ENCODE peak calls at places on chromosome 7, in ten cellular contexts. K, T, Q, V, X, F, Z, J, I and R are unnamed samples.
A peak's percentile ranks its signal among the peaks of the same experiment; 100 is the strongest.

GRCh38 chr7:124152859-124153692 is 120.2 kb upstream of the TMEM229A start:
- DNase-seq in K (no peak), T (no peak), Q (no peak), V (no peak), X (no peak), F (no peak), Z (peak; percentile 42), J (peak; percentile 56), I (no peak), R (no peak)

GRCh38 chr7:128129224-128129864 is 98.1 kb upstream of the LRRC4 start:
- DNase-seq in K (no peak), T (no peak), Q (no peak), V (no peak), X (no peak), F (no peak), Z (no peak), J (peak; percentile 65), I (no peak), R (no peak)

GRCh38 chr7:94183289-94183749 is 179.2 kb upstream of the BET1 start:
- DNase-seq in K (no peak), T (no peak), Q (peak; percentile 29), V (no peak), X (peak; percentile 79), F (no peak), Z (no peak), J (no peak), I (no peak), R (peak; percentile 38)

GRCh38 chr7:158887594-158887993 is 31.2 kb downstream of the DYNC2I1 start:
- DNase-seq in K (no peak), T (no peak), Q (no peak), V (no peak), X (peak; percentile 49), F (no peak), Z (no peak), J (no peak), I (no peak), R (no peak)

GRCh38 chr7:127935847-127936376 is 95.3 kb downstream of the LRRC4 start:
- DNase-seq in K (no peak), T (no peak), Q (no peak), V (no peak), X (no peak), F (no peak), Z (peak; percentile 96), J (no peak), I (no peak), R (no peak)

GRCh38 chr7:142440219-142441073 is 182.6 kb upstream of the PRSS58 start:
- DNase-seq in K (no peak), T (no peak), Q (no peak), V (no peak), X (peak; percentile 74), F (no peak), Z (no peak), J (peak; percentile 19), I (no peak), R (no peak)

GRCh38 chr7:127793582-127793981 is 141.6 kb downstream of the SND1 start:
- DNase-seq in K (no peak), T (no peak), Q (no peak), V (no peak), X (no peak), F (no peak), Z (no peak), J (no peak), I (no peak), R (no peak)

GRCh38 chr7:1842321-1843221 is 172.5 kb downstream of the ELFN1 start:
- DNase-seq in K (peak; percentile 10), T (no peak), Q (peak; percentile 72), V (no peak), X (no peak), F (no peak), Z (no peak), J (no peak), I (no peak), R (peak; percentile 44)

GRCh38 chr7:2229467-2229866 is 3.3 kb downstream of the MAD1L1 start:
- DNase-seq in K (no peak), T (no peak), Q (peak; percentile 26), V (no peak), X (no peak), F (no peak), Z (no peak), J (no peak), I (no peak), R (no peak)

GRCh38 chr7:50988465-50988864 is 205.8 kb upstream of the GRB10 start:
- DNase-seq in K (no peak), T (no peak), Q (no peak), V (no peak), X (no peak), F (no peak), Z (no peak), J (no peak), I (no peak), R (no peak)

GRCh38 chr7:80133361-80134104 is 1.1 kb upstream of the GNAI1 start:
- DNase-seq in K (no peak), T (no peak), Q (no peak), V (no peak), X (no peak), F (no peak), Z (peak; percentile 56), J (no peak), I (no peak), R (no peak)

GRCh38 chr7:80307251-80307856 is 172.7 kb downstream of the GNAI1 start:
- DNase-seq in K (no peak), T (no peak), Q (no peak), V (no peak), X (peak; percentile 53), F (no peak), Z (no peak), J (peak; percentile 1), I (no peak), R (no peak)

GRCh38 chr7:78095549-78095948 is 297.0 kb downstream of the PHTF2 start:
- DNase-seq in K (no peak), T (no peak), Q (no peak), V (no peak), X (peak; percentile 33), F (no peak), Z (no peak), J (no peak), I (no peak), R (no peak)

GRCh38 chr7:128221929-128222403 is 19.1 kb upstream of the LEP start:
- DNase-seq in K (no peak), T (no peak), Q (no peak), V (no peak), X (peak; percentile 83), F (no peak), Z (no peak), J (no peak), I (no peak), R (no peak)

GRCh38 chr7:145831616-145832206 is 284.9 kb upstream of the CNTNAP2 start:
- DNase-seq in K (no peak), T (no peak), Q (no peak), V (no peak), X (no peak), F (no peak), Z (no peak), J (no peak), I (no peak), R (no peak)

GRCh38 chr7:64879097-64879730 is 23.9 kb upstream of the ZNF273 start:
- DNase-seq in K (no peak), T (no peak), Q (no peak), V (peak; percentile 9), X (no peak), F (no peak), Z (no peak), J (peak; percentile 61), I (peak; percentile 10), R (no peak)